ENCODE peak calls at places on chromosomes 3 and 15, in eight cellular contexts. Y is heart right ventricle; P is cardiac muscle cell; M is aorta; X is effector memory CD4-positive, alpha-beta T cell; S is ovary; V is testis; F is CD4-positive, CD25-positive, alpha-beta regulatory T cell. O is an unnamed sample. For H3K36me3 and H3K4me1, the result is how much of the 10 kb centered on the place peaks cover.

GRCh38 chr3:61154788-61155187 is 96.5 kb downstream of the FHIT start:
- DNase-seq in Y (no peak), F (no peak), S (no peak), M (no peak), V (peak), P (no peak), X (no peak), O (no peak)

GRCh38 chr3:64266065-64266874 is 41.0 kb upstream of the PRICKLE2 start:
- DNase-seq in S (no peak), M (no peak), V (peak), P (peak), X (no peak), Y (no peak), F (no peak), O (no peak)

GRCh38 chr3:19392146-19392545 is 243.8 kb downstream of the KCNH8 start:
- DNase-seq in S (no peak), F (no peak), V (no peak), M (no peak), Y (no peak), P (no peak), X (no peak), O (no peak)

GRCh38 chr3:32451049-32451659 is 51.5 kb downstream of the CMTM6 start:
- DNase-seq in F (no peak), S (no peak), M (no peak), X (no peak), P (no peak), V (peak), Y (no peak), O (no peak)

GRCh38 chr3:187130346-187131066 is 8.8 kb downstream of the RPL39L start:
- DNase-seq in F (peak), V (no peak), P (peak), S (no peak), Y (no peak), X (peak), M (no peak), O (no peak)

GRCh38 chr3:186281172-186281571 is 80.9 kb downstream of the DGKG start:
- DNase-seq in Y (no peak), S (no peak), X (no peak), M (peak), P (peak), V (no peak), F (no peak), O (no peak)

GRCh38 chr3:144868506-144868905 is 896.9 kb downstream of the DIPK2A start:
- DNase-seq in X (no peak), P (no peak), Y (no peak), M (no peak), V (no peak), S (no peak), F (no peak), O (no peak)

GRCh38 chr3:156465222-156465621 is 89.7 kb downstream of the SSR3 start:
- DNase-seq in V (no peak), P (no peak), M (no peak), S (no peak), X (no peak), F (no peak), Y (no peak), O (no peak)

GRCh38 chr15:90264649-90265048 is 823 bp upstream of the NGRN start:
- DNase-seq in P (no peak), Y (no peak), X (peak), M (no peak), S (no peak), F (no peak), V (no peak), O (no peak)

GRCh38 chr3:154792828-154793227 is 287.3 kb upstream of the MME start:
- DNase-seq in X (no peak), S (no peak), V (no peak), M (no peak), P (no peak), F (no peak), Y (no peak), O (no peak)

GRCh38 chr15:31032959-31033358 is 41.5 kb upstream of the MTMR10 start:
- DNase-seq in X (no peak), V (no peak), Y (no peak), S (no peak), P (peak), M (no peak), F (no peak), O (no peak)

GRCh38 chr3:18295171-18295920 is 129.8 kb downstream of the SATB1 start:
- DNase-seq in F (no peak), M (no peak), P (peak), Y (peak), X (no peak), V (no peak), S (peak), O (peak)

GRCh38 chr3:173552526-173552925 is 155.0 kb downstream of the NLGN1 start:
- DNase-seq in F (no peak), V (no peak), X (no peak), S (no peak), M (no peak), P (peak), Y (no peak), O (no peak)

GRCh38 chr3:81723732-81724313 is 37.6 kb downstream of the GBE1 start:
- DNase-seq in M (no peak), S (no peak), F (no peak), P (peak), X (no peak), V (no peak), Y (no peak), O (no peak)

GRCh38 chr3:72186485-72186864 is 401.5 kb upstream of the PROK2 start:
- DNase-seq in V (no peak), M (no peak), X (no peak), P (peak), F (no peak), Y (no peak), S (no peak), O (no peak)

GRCh38 chr15:96253137-96253747 is 77.3 kb upstream of the NR2F2 start:
- DNase-seq in Y (no peak), P (no peak), S (no peak), V (no peak), X (no peak), F (no peak), M (no peak), O (no peak)

GRCh38 chr3:16350953-16351318 is 85.9 kb downstream of the OXNAD1 start:
- DNase-seq in S (no peak), Y (no peak), X (no peak), V (no peak), M (no peak), F (no peak), P (no peak), O (no peak)

GRCh38 chr15:58396181-58396580 is 35.6 kb upstream of the LIPC start:
- DNase-seq in Y (no peak), M (no peak), F (no peak), P (peak), S (no peak), X (no peak), V (no peak), O (no peak)

GRCh38 chr3:168951368-168951767 is 712.1 kb downstream of the MECOM start:
- DNase-seq in F (no peak), S (no peak), M (no peak), P (no peak), Y (no peak), X (no peak), V (no peak), O (no peak)

GRCh38 chr3:38138347-38139190 is at the start of gene MYD88:
- DNase-seq in F (peak), P (peak), X (peak), S (peak), V (peak), Y (peak), M (peak), O (peak)

GRCh38 chr3:70851066-70851465 is 538.6 kb upstream of the MDFIC2 start:
- DNase-seq in Y (no peak), M (no peak), P (no peak), F (no peak), X (no peak), V (no peak), S (no peak), O (no peak)

GRCh38 chr3:27322634-27323033 is 46.5 kb downstream of the NEK10 start:
- DNase-seq in F (no peak), S (no peak), V (no peak), X (no peak), M (no peak), Y (no peak), P (no peak), O (no peak)

GRCh38 chr15:94535298-94536048 is 304.1 kb downstream of the MCTP2 start:
- DNase-seq in Y (no peak), F (no peak), X (no peak), P (no peak), S (no peak), V (no peak), M (no peak), O (no peak)

GRCh38 chr15:26115229-26115943 is 252.3 kb upstream of the ATP10A start:
- DNase-seq in S (no peak), P (no peak), X (no peak), F (no peak), V (no peak), M (no peak), Y (no peak), O (no peak)

GRCh38 chr15:67945951-67946700 is 106.3 kb upstream of the RNU6-1 start:
- DNase-seq in X (no peak), F (no peak), P (peak), Y (no peak), S (no peak), M (no peak), V (peak), O (peak)

GRCh38 chr3:73081140-73081539 is 19.7 kb downstream of the EBLN2 start:
- DNase-seq in S (no peak), Y (no peak), V (no peak), X (no peak), P (no peak), F (no peak), M (no peak), O (no peak)

GRCh38 chr3:159249472-159250131 is 447.7 kb downstream of the MFSD1 start:
- DNase-seq in Y (no peak), S (no peak), V (no peak), M (no peak), X (no peak), F (no peak), P (no peak), O (no peak)

GRCh38 chr3:34919025-34919424 is 720.3 kb upstream of the ARPP21 start:
- DNase-seq in F (no peak), Y (no peak), P (no peak), S (no peak), V (no peak), X (no peak), M (no peak), O (no peak)

GRCh38 chr15:45914425-45914824 is 279.6 kb downstream of the SQOR start:
- DNase-seq in Y (no peak), S (no peak), F (no peak), X (no peak), M (no peak), V (no peak), P (no peak), O (no peak)

GRCh38 chr3:126911162-126912026 is 71.5 kb upstream of the PLXNA1 start:
- DNase-seq in Y (no peak), M (peak), P (peak), V (peak), F (peak), S (no peak), X (peak), O (no peak)

GRCh38 chr15:34481370-34481769 is 43.8 kb upstream of the GOLGA8A start:
- DNase-seq in V (no peak), X (no peak), Y (no peak), S (no peak), P (no peak), F (no peak), M (no peak), O (no peak)

GRCh38 chr15:74202461-74203401 is at the start of gene STRA6:
- DNase-seq in P (no peak), X (no peak), F (no peak), S (no peak), V (peak), M (no peak), Y (no peak), O (peak)

GRCh38 chr15:77473328-77473727 is 52.6 kb downstream of the HMG20A start:
- DNase-seq in X (no peak), P (no peak), Y (no peak), F (no peak), M (no peak), V (no peak), S (no peak), O (no peak)

GRCh38 chr15:77474310-77474986 is 53.8 kb downstream of the HMG20A start:
- DNase-seq in F (no peak), V (no peak), S (no peak), P (no peak), M (no peak), X (no peak), Y (no peak), O (no peak)

GRCh38 chr15:77476999-77477398 is 56.3 kb downstream of the HMG20A start:
- DNase-seq in M (no peak), S (no peak), F (no peak), Y (no peak), P (peak), V (no peak), X (no peak), O (no peak)

GRCh38 chr15:77475898-77476297 is 55.2 kb downstream of the HMG20A start:
- DNase-seq in F (no peak), V (no peak), Y (no peak), X (no peak), P (no peak), M (no peak), S (no peak), O (peak)

DNA sequence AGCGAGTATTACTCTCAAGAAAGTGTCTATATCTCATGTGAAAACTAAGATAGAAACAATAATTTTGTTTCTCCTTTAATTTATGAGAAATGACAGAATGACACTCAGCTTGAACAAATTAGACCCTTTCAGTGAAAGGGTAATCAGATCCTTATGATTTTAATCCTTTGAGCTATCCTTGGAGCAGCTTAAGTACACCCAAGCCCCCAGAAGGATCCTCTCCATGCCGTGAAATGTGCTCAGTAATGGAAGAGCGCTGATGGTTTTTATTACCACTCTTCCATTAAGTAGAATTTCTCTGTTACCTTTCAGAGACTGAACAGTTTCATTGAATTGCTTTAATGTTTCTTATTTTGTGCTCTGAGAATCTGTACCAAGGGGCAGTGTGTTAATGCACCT is 54.3 kb downstream of the HMG20A start:
- DNase-seq in F (no peak), X (no peak), V (no peak), Y (no peak), P (no peak), S (no peak), M (no peak), O (no peak)
- H3K36me3 ChIP-seq in F (half or more), X (under half), V (under half), Y (under half), P (under half), S (under half), M (under half), O (half or more)

DNA sequence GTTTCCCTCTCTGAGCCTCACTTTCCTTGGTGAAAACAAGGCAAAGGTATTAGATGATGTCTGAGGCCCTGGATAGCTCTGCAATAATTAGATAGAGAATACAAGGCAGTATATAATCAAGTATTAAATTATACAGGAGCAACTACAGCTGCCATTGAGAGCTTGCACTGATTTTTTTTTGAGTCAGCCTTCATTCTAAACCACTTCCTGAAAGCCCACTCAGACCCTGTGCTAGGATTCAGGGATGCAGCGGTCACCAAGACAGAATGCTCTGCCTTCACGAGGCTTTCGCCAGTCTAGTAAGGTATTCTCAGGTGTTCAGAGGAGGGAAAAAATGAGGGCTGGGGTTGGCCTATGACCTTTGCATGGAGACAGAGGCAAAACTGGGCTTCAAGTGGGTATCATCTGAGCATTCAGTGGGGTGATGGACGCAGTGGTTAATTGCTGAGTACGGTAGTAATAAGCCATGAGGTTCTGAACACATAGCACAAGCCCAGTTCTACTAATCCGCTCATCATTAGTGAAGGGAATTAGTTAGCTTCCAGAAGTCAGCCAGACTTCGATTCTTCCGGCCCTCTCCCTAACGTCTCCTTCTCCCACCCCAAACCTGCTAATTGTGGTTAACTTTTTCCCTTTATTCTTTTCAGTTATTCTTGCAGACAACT is 3.6 kb downstream of the VGLL4 start:
- DNase-seq in S (no peak), X (no peak), Y (no peak), M (no peak), F (no peak), V (no peak), P (no peak), O (no peak)
- H3K4me3 ChIP-seq in S (peak), X (no peak), Y (no peak), M (no peak), F (no peak), V (no peak), P (no peak), O (no peak)

GRCh38 chr15:40088929-40089755 is 19.5 kb downstream of the BMF start:
- DNase-seq in P (peak), M (no peak), F (no peak), X (no peak), V (no peak), S (no peak), Y (no peak), O (peak)
- H3K4me1 ChIP-seq in P (half or more), M (under half), F (under half), X (under half), V (under half), S (under half), Y (under half), O (half or more)

GRCh38 chr3:170278632-170279031 is 56.4 kb downstream of the PRKCI start:
- DNase-seq in V (no peak), Y (no peak), S (no peak), F (no peak), P (no peak), X (no peak), M (no peak), O (no peak)
- H3K36me3 ChIP-seq in V (under half), Y (under half), S (under half), F (under half), P (under half), X (under half), M (under half), O (under half)

GRCh38 chr3:138334608-138335007 is 5.0 kb upstream of the NME9 start:
- DNase-seq in S (no peak), M (no peak), X (no peak), P (no peak), F (no peak), Y (no peak), V (no peak), O (no peak)

GRCh38 chr3:138340511-138340910 is 7.9 kb upstream of the MRAS start:
- DNase-seq in V (no peak), X (no peak), Y (no peak), M (no peak), F (no peak), P (no peak), S (no peak), O (no peak)

GRCh38 chr3:138338244-138338643 is 8.6 kb upstream of the NME9 start:
- DNase-seq in Y (no peak), X (no peak), F (no peak), M (no peak), P (no peak), V (peak), S (no peak), O (no peak)

GRCh38 chr3:138336454-138336853 is 6.8 kb upstream of the NME9 start:
- DNase-seq in P (no peak), S (no peak), Y (no peak), V (no peak), F (no peak), M (no peak), X (no peak), O (no peak)

GRCh38 chr3:138338816-138339215 is 9.2 kb upstream of the NME9 start:
- DNase-seq in X (no peak), S (peak), F (no peak), V (peak), Y (no peak), P (no peak), M (no peak), O (no peak)
- H3K4me3 ChIP-seq in X (no peak), S (no peak), F (no peak), V (no peak), Y (no peak), P (no peak), M (no peak), O (no peak)

O was measured in HAP-1.